ENCODE peak calls at places on chromosomes 16 and 17, in five cellular contexts. A is GM04504, I is fibroblast of the conjunctiva, F is mucosa of descending colon, J is M059J. T is an unnamed sample.

GRCh38 chr17:15213381-15214087 is 51.6 kb downstream of the PMP22 start:
- DNase-seq in A (no peak), I (peak), F (no peak), J (peak), T (no peak)

GRCh38 chr17:77423589-77424451 is 283.1 kb downstream of the SEC14L1 start:
- DNase-seq in A (peak), I (peak), F (no peak), J (peak), T (peak)

GRCh38 chr17:74274703-74275340 is 788 bp downstream of the DNAI2 start:
- DNase-seq in A (no peak), I (no peak), F (no peak), J (no peak), T (no peak)

GRCh38 chr17:37079735-37080134 is 131.0 kb downstream of the AATF start:
- DNase-seq in A (peak), I (peak), F (no peak), J (no peak), T (no peak)

GRCh38 chr16:24670623-24671454 is 58.6 kb upstream of the TNRC6A start:
- DNase-seq in A (peak), I (peak), F (peak), J (peak), T (peak)

GRCh38 chr16:47460301-47460754 is 535 bp downstream of the ITFG1 start:
- DNase-seq in A (no peak), I (no peak), F (no peak), J (peak), T (no peak)

GRCh38 chr17:54902017-54902416 is 1.4 kb downstream of the TOM1L1 start:
- DNase-seq in A (no peak), I (no peak), F (no peak), J (no peak), T (no peak)

GRCh38 chr16:70563571-70563970 is 40.0 kb downstream of the SF3B3 start:
- DNase-seq in A (no peak), I (no peak), F (no peak), J (no peak), T (no peak)

GRCh38 chr17:694239-694638 is 20.4 kb downstream of the VPS53 start:
- DNase-seq in A (peak), I (peak), F (no peak), J (peak), T (no peak)

GRCh38 chr17:32126746-32127145 is 15.6 kb upstream of the RHOT1 start:
- DNase-seq in A (no peak), I (no peak), F (no peak), J (no peak), T (no peak)

GRCh38 chr17:80701730-80702129 is 157.1 kb downstream of the RPTOR start:
- DNase-seq in A (no peak), I (no peak), F (no peak), J (no peak), T (no peak)

GRCh38 chr16:15653227-15653626 is 3.2 kb downstream of the NDE1 start:
- DNase-seq in A (peak), I (peak), F (no peak), J (peak), T (no peak)

GRCh38 chr17:37802712-37803416 is 58.0 kb upstream of the HNF1B start:
- DNase-seq in A (no peak), I (no peak), F (no peak), J (peak), T (peak)

GRCh38 chr16:57265850-57266530 is 18.5 kb downstream of the PLLP start:
- DNase-seq in A (no peak), I (no peak), F (peak), J (peak), T (peak)

GRCh38 chr17:48592592-48592991 is 987 bp downstream of the HOXB5 start:
- DNase-seq in A (no peak), I (no peak), F (no peak), J (peak), T (no peak)

T was measured in right cardiac atrium.